ENCODE peak calls at places on chromosomes 16 and 17, in eight cellular contexts. Z, R, O, Y, W, G, Q and T are unnamed samples.

GRCh38 chr17:59756236-59756818 is 48.9 kb downstream of the VMP1 start:
- DNase-seq in Z (no peak), R (no peak), O (no peak), Y (no peak), W (no peak), G (no peak), Q (peak), T (no peak)

GRCh38 chr17:65449495-65449894 is 112.0 kb downstream of the AXIN2 start:
- DNase-seq in Z (no peak), R (no peak), O (no peak), Y (no peak), W (no peak), G (no peak), Q (no peak), T (no peak)

GRCh38 chr17:79864147-79864546 is 24.9 kb upstream of the CBX4 start:
- DNase-seq in Z (no peak), R (peak), O (no peak), Y (no peak), W (peak), G (no peak), Q (no peak), T (no peak)

GRCh38 chr16:66894948-66895696 is 14.8 kb downstream of the PDP2 start:
- DNase-seq in Z (peak), R (peak), O (peak), Y (peak), W (peak), G (no peak), Q (no peak), T (peak)

GRCh38 chr16:50708373-50709060 is 15.1 kb downstream of the NOD2 start:
- DNase-seq in Z (no peak), R (no peak), O (peak), Y (no peak), W (no peak), G (no peak), Q (no peak), T (no peak)

GRCh38 chr16:11133344-11133921 is 122.6 kb downstream of the SOCS1 start:
- DNase-seq in Z (peak), R (peak), O (no peak), Y (peak), W (no peak), G (peak), Q (peak), T (peak)

GRCh38 chr16:77696149-77696548 is 26.2 kb upstream of the NUDT7 start:
- DNase-seq in Z (no peak), R (no peak), O (no peak), Y (no peak), W (no peak), G (no peak), Q (no peak), T (peak)

GRCh38 chr16:79001156-79001997 is 599.2 kb downstream of the MAF start:
- DNase-seq in Z (no peak), R (no peak), O (no peak), Y (no peak), W (no peak), G (no peak), Q (no peak), T (peak)

GRCh38 chr16:85750827-85751641 is at the start of gene C16orf74:
- DNase-seq in Z (peak), R (no peak), O (no peak), Y (peak), W (peak), G (no peak), Q (no peak), T (peak)

GRCh38 chr16:85571563-85571812 is 41.6 kb upstream of the GSE1 start:
- DNase-seq in Z (no peak), R (no peak), O (no peak), Y (no peak), W (peak), G (no peak), Q (no peak), T (no peak)

GRCh38 chr16:15482068-15482747 is 47.8 kb downstream of the BMERB1 start:
- DNase-seq in Z (peak), R (no peak), O (peak), Y (peak), W (peak), G (peak), Q (peak), T (peak)

GRCh38 chr16:3401719-3402397 is 843 bp downstream of the ZNF174 start:
- DNase-seq in Z (no peak), R (no peak), O (no peak), Y (no peak), W (no peak), G (no peak), Q (no peak), T (peak)

GRCh38 chr16:67247698-67248400 is 568 bp upstream of the FHOD1 start:
- DNase-seq in Z (no peak), R (no peak), O (no peak), Y (no peak), W (no peak), G (no peak), Q (no peak), T (no peak)

GRCh38 chr16:10931977-10932632 is 10.2 kb downstream of the DEXI start:
- DNase-seq in Z (no peak), R (no peak), O (no peak), Y (no peak), W (no peak), G (no peak), Q (no peak), T (no peak)

GRCh38 chr16:90019543-90020259 is 445 bp upstream of the DBNDD1 start:
- DNase-seq in Z (no peak), R (no peak), O (peak), Y (no peak), W (peak), G (no peak), Q (peak), T (peak)

GRCh38 chr16:55543470-55543869 is 23.0 kb upstream of the CAPNS2 start:
- DNase-seq in Z (peak), R (no peak), O (no peak), Y (no peak), W (no peak), G (no peak), Q (no peak), T (peak)

GRCh38 chr16:29663020-29663828 is at the start of gene SPN:
- DNase-seq in Z (no peak), R (no peak), O (peak), Y (no peak), W (peak), G (no peak), Q (no peak), T (no peak)

GRCh38 chr17:30291571-30292489 is at the start of gene BLMH:
- DNase-seq in Z (peak), R (peak), O (peak), Y (peak), W (peak), G (peak), Q (no peak), T (peak)

GRCh38 chr16:17416461-17417221 is 54.1 kb downstream of the XYLT1 start:
- DNase-seq in Z (no peak), R (no peak), O (peak), Y (peak), W (no peak), G (no peak), Q (no peak), T (peak)

GRCh38 chr17:73232587-73233373 is 28.9 kb downstream of the CPSF4L start:
- DNase-seq in Z (no peak), R (peak), O (peak), Y (no peak), W (peak), G (no peak), Q (no peak), T (peak)

GRCh38 chr17:27488263-27488662 is 32.0 kb downstream of the KSR1 start:
- DNase-seq in Z (no peak), R (no peak), O (no peak), Y (no peak), W (no peak), G (no peak), Q (no peak), T (no peak)

GRCh38 chr16:78478267-78478821 is 378.9 kb downstream of the WWOX start:
- DNase-seq in Z (no peak), R (no peak), O (no peak), Y (no peak), W (no peak), G (no peak), Q (no peak), T (no peak)

GRCh38 chr17:33506889-33507650 is 214.0 kb upstream of the ASIC2 start:
- DNase-seq in Z (no peak), R (no peak), O (no peak), Y (no peak), W (no peak), G (no peak), Q (no peak), T (no peak)

GRCh38 chr17:38632334-38632733 is 26.6 kb upstream of the SRCIN1 start:
- DNase-seq in Z (no peak), R (peak), O (no peak), Y (no peak), W (no peak), G (no peak), Q (no peak), T (no peak)

GRCh38 chr17:7903154-7904103 is 12.7 kb downstream of the RNF227 start:
- DNase-seq in Z (no peak), R (peak), O (no peak), Y (no peak), W (no peak), G (no peak), Q (no peak), T (no peak)

GRCh38 chr17:20242271-20242670 is 225.1 kb downstream of the LGALS9B start:
- DNase-seq in Z (no peak), R (no peak), O (no peak), Y (no peak), W (no peak), G (no peak), Q (no peak), T (no peak)

GRCh38 chr17:3557768-3558583 is at the start of gene TRPV3:
- DNase-seq in Z (no peak), R (no peak), O (peak), Y (peak), W (peak), G (no peak), Q (no peak), T (peak)

GRCh38 chr17:19384723-19385391 is 2.1 kb downstream of the MFAP4 start:
- DNase-seq in Z (no peak), R (peak), O (no peak), Y (peak), W (peak), G (no peak), Q (peak), T (peak)

GRCh38 chr16:11312718-11313492 is 31.8 kb upstream of the PRM1 start:
- DNase-seq in Z (no peak), R (no peak), O (no peak), Y (peak), W (peak), G (no peak), Q (peak), T (peak)

GRCh38 chr17:17391575-17392370 is 85.0 kb upstream of the MED9 start:
- DNase-seq in Z (no peak), R (peak), O (peak), Y (no peak), W (no peak), G (no peak), Q (no peak), T (no peak)

GRCh38 chr17:83161298-83162034 is 82.1 kb downstream of the METRNL start:
- DNase-seq in Z (no peak), R (peak), O (no peak), Y (no peak), W (no peak), G (no peak), Q (no peak), T (peak)

GRCh38 chr17:35192708-35193107 is 1.5 kb downstream of the SLC35G3 start:
- DNase-seq in Z (no peak), R (no peak), O (no peak), Y (no peak), W (no peak), G (no peak), Q (no peak), T (no peak)

GRCh38 chr17:79874329-79874981 is 35.2 kb upstream of the CBX4 start:
- DNase-seq in Z (peak), R (no peak), O (no peak), Y (no peak), W (peak), G (no peak), Q (no peak), T (peak)

GRCh38 chr16:15843635-15844279 is 13.1 kb downstream of the MYH11 start:
- DNase-seq in Z (no peak), R (no peak), O (no peak), Y (no peak), W (no peak), G (no peak), Q (no peak), T (no peak)

GRCh38 chr17:78826836-78827509 is 13.6 kb downstream of the USP36 start:
- DNase-seq in Z (no peak), R (peak), O (no peak), Y (peak), W (no peak), G (no peak), Q (no peak), T (no peak)

GRCh38 chr16:30382398-30383015 is at the start of gene SEPTIN1:
- DNase-seq in Z (no peak), R (no peak), O (peak), Y (no peak), W (peak), G (no peak), Q (no peak), T (no peak)

GRCh38 chr17:77332034-77332971 is 191.5 kb downstream of the SEC14L1 start:
- DNase-seq in Z (no peak), R (no peak), O (no peak), Y (no peak), W (no peak), G (no peak), Q (no peak), T (no peak)

GRCh38 chr16:80324371-80324770 is 216.4 kb upstream of the DYNLRB2 start:
- DNase-seq in Z (no peak), R (no peak), O (no peak), Y (no peak), W (no peak), G (no peak), Q (no peak), T (no peak)

GRCh38 chr17:59151591-59151990 is 3.4 kb downstream of the SKA2 start:
- DNase-seq in Z (no peak), R (no peak), O (no peak), Y (no peak), W (no peak), G (no peak), Q (no peak), T (no peak)